ENCODE peak calls at places on chromosomes 13 and 19, in four cellular contexts. A is PC-9; X is dorsolateral prefrontal cortex; H is CD8-positive, alpha-beta T cell. T is an unnamed sample.

GRCh38 chr13:99464441-99464949 is 36.8 kb upstream of the TM9SF2 start:
- DNase-seq in X (no peak), A (no peak), H (no peak), T (no peak)

GRCh38 chr13:110705826-110706569 is at the start of gene CARS2:
- DNase-seq in X (peak; percentile 87), H (peak; percentile 89), A (peak; percentile 95), T (peak; percentile 66)

GRCh38 chr19:58575183-58576041 is 2.3 kb upstream of the MZF1 start:
- DNase-seq in H (peak; percentile 72), X (peak; percentile 92), A (no peak), T (no peak)

GRCh38 chr19:58154679-58155648 is 4.4 kb upstream of the ZNF329 start:
- DNase-seq in H (peak; percentile 100), A (peak; percentile 81), X (peak; percentile 84), T (peak; percentile 56)

GRCh38 chr13:50894504-50894903 is 15.1 kb upstream of the RNASEH2B start:
- DNase-seq in H (no peak), X (no peak), A (no peak), T (no peak)

GRCh38 chr13:39450176-39450575 is 152.8 kb downstream of the LHFPL6 start:
- DNase-seq in X (no peak), H (no peak), A (no peak), T (no peak)

GRCh38 chr19:31334849-31335624 is 14.2 kb downstream of the TSHZ3 start:
- DNase-seq in A (no peak), H (no peak), X (peak; percentile 7), T (no peak)

GRCh38 chr19:7595466-7596133 is at the start of gene CAMSAP3:
- DNase-seq in X (peak; percentile 18), A (no peak), H (peak; percentile 54), T (no peak)

GRCh38 chr13:83752141-83752540 is 130.1 kb downstream of the SLITRK1 start:
- DNase-seq in X (no peak), H (no peak), A (peak; percentile 45), T (no peak)

GRCh38 chr19:30535011-30535410 is 162.8 kb downstream of the ZNF536 start:
- DNase-seq in A (no peak), H (no peak), X (no peak), T (no peak)

GRCh38 chr13:75469087-75469486 is 12.9 kb downstream of the TBC1D4 start:
- DNase-seq in H (no peak), X (no peak), A (no peak), T (no peak)

GRCh38 chr13:77969299-77969698 is 50.7 kb upstream of the EDNRB start:
- DNase-seq in X (no peak), A (no peak), H (no peak), T (no peak)

GRCh38 chr13:44188257-44188656 is 185.4 kb upstream of the SERP2 start:
- DNase-seq in A (peak; percentile 80), X (no peak), H (no peak), T (peak; percentile 58)

GRCh38 chr13:48595330-48596127 is 58.2 kb upstream of the CYSLTR2 start:
- DNase-seq in X (peak; percentile 60), H (peak; percentile 48), A (no peak), T (peak; percentile 29)
- H3K27me3 ChIP-seq in X (no peaks in the 10 kb centered on the region), H (no peaks in the 10 kb centered on the region), A (no peaks in the 10 kb centered on the region), T (no peaks in the 10 kb centered on the region)

DNA sequence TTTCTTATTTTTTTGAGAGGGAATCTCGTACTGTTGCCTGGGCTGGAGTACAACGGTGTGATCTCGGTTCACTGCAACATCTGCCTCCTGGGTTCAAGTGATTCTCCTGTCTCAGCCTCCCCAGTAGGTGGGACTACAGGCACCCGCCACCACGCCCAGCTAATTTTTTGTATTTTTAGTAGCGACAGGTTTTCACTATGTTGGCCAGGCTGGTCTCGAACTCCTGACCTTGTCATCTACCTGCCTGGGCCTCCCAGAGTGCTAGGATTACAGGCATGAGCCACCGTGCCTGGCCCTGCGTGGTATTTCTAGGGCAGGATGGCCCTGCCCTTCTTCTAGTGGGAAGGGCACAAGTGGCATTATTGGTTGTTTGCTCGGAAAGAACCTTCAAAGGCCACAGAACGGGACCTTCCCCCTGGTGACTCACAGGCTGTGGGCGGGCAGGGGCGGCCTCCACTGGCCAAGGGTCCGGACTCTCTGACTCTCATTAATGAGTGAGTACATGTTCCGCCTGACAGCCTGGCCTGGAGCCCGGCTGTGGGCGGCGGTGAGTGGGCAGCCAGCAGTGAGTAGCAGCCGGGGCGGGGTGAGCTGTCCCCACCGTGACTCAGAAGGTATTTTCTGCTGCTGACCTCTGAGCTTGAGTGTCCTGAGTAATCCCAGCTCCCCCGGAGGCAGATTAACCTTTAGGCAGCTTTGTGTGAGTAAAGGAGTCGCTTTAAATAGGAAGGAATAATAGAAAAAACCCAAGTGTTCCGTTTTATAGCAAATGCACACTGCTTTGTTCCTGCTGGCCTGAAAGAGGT is 5.1 kb downstream of the DOT1L start:
- DNase-seq in X (peak; percentile 95), H (peak; percentile 35), A (peak; percentile 96), T (peak; percentile 97)
- H3K4me3 ChIP-seq in X (peak overlapping the region; percentile 33), H (no peak overlapping the region), A (peak overlapping the region; percentile 31), T (no peak overlapping the region)

GRCh38 chr13:64937302-64937701 is 2292.8 kb downstream of the PCDH9 start:
- DNase-seq in H (no peak), X (no peak), A (no peak), T (no peak)
- TF ChIP-seq CTCF in H (no peak), X (no peak), A (no peak), T (no peak)

DNA sequence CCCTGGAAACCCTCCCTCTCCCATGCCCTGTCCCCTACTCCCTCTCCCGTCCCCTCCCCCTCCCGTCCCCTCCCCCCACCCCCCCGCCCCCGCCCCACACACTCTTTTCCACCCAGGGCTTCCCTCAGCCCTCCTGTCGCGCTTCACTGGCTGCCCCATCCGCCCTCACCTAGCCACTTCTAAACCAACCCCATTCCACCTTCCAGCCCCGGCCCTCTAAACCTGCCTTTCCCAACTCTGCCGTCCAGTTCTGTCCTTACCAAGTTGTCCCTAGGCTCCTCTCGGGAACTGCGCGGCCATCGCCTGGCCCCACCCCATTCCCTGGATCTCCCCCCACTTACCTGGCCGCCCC is 972 bp downstream of the RGL3 start:
- DNase-seq in H (no peak), X (no peak), A (no peak), T (no peak)
- H3K27me3 ChIP-seq in H (peaks cover 23% of the 10 kb centered on the region), X (peaks cover 48% of the 10 kb centered on the region), A (no peaks in the 10 kb centered on the region), T (peaks cover 54% of the 10 kb centered on the region)

DNA sequence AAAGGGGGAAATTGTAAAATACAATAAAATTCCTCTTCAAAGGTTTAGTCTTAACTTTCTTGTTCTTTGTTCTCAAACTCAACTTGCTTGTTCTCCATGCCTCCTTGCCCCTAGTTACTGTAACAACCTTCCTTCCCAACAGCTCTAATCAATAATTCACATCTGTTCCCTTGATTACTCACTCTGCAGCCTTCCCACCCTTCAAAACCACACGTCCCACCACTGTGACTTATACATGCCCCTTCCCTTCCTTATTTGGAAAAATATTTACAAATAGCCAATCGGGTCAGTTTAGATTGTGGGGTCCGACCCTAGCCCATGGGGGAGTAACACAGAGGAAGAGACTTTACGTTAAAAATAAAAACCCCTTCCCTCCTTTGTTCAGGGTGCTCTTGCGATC is 622 bp upstream of the ZNF93 start:
- DNase-seq in H (no peak), A (no peak), X (no peak), T (peak; percentile 65)
- H3K4me3 ChIP-seq in H (peak overlapping the region; percentile 95), A (peak overlapping the region; percentile 75), X (peak overlapping the region; percentile 82), T (peak overlapping the region; percentile 78)

GRCh38 chr19:13794752-13795589 is at the start of gene ZSWIM4:
- DNase-seq in H (peak; percentile 90), A (peak; percentile 99), X (peak; percentile 99), T (peak; percentile 93)
- TF ChIP-seq CTCF in H (no peak), A (peak; percentile 6), X (peak; percentile 35), T (no peak)

GRCh38 chr19:34588846-34589245 is 88.1 kb downstream of the SCGB2B2 start:
- DNase-seq in A (no peak), X (no peak), H (no peak), T (no peak)

GRCh38 chr19:34590228-34590627 is 86.7 kb downstream of the SCGB2B2 start:
- DNase-seq in H (no peak), X (no peak), A (no peak), T (no peak)

GRCh38 chr19:34589730-34590129 is 87.2 kb downstream of the SCGB2B2 start:
- DNase-seq in A (no peak), X (no peak), H (no peak), T (no peak)

GRCh38 chr19:34588249-34588648 is 88.7 kb downstream of the SCGB2B2 start:
- DNase-seq in H (no peak), X (no peak), A (no peak), T (no peak)
- H3K27me3 ChIP-seq in H (no peaks in the 10 kb centered on the region), X (no peaks in the 10 kb centered on the region), A (peaks cover 15% of the 10 kb centered on the region), T (no peaks in the 10 kb centered on the region)

GRCh38 chr19:38003427-38004099 is 96.6 kb downstream of the SIPA1L3 start:
- DNase-seq in X (peak; percentile 72), H (no peak), A (no peak), T (peak; percentile 59)
- H3K4me3 ChIP-seq in X (peak overlapping the region; percentile 63), H (no peak overlapping the region), A (no peak overlapping the region), T (peak overlapping the region; percentile 21)